ENCODE peak calls at places on chromosomes 16 and 17, in seven cellular contexts. One of them, this sample, is unnamed.

GRCh38 chr16:1363501-1364041 is 11.8 kb downstream of the GNPTG start:
- DNase-seq in HCT116: peak; percentile 23
- DNase-seq in SK-N-SH: peak; percentile 88
- DNase-seq in Panc1: no peak
- DNase-seq in H1: peak; percentile 43
- DNase-seq in K562: peak; percentile 76
- DNase-seq in GM12878: no peak
- DNase-seq in this sample: peak; percentile 30

GRCh38 chr17:10745231-10745630 is 15.4 kb upstream of the TMEM220 start:
- DNase-seq in HCT116: no peak
- DNase-seq in SK-N-SH: no peak
- DNase-seq in Panc1: no peak
- DNase-seq in H1: no peak
- DNase-seq in K562: no peak
- DNase-seq in GM12878: no peak
- DNase-seq in this sample: no peak

GRCh38 chr16:56921571-56921970 is 10.4 kb upstream of the HERPUD1 start:
- DNase-seq in HCT116: no peak
- DNase-seq in SK-N-SH: no peak
- DNase-seq in Panc1: no peak
- DNase-seq in H1: no peak
- DNase-seq in K562: no peak
- DNase-seq in GM12878: no peak
- DNase-seq in this sample: no peak

GRCh38 chr17:1590031-1590746 is 27.6 kb upstream of the PITPNA start:
- DNase-seq in HCT116: peak; percentile 86
- DNase-seq in SK-N-SH: no peak
- DNase-seq in Panc1: peak; percentile 54
- DNase-seq in H1: no peak
- DNase-seq in K562: peak; percentile 49
- DNase-seq in GM12878: no peak
- DNase-seq in this sample: peak; percentile 90

GRCh38 chr16:86942469-86943175 is 364.3 kb downstream of the FOXL1 start:
- DNase-seq in HCT116: no peak
- DNase-seq in SK-N-SH: no peak
- DNase-seq in Panc1: no peak
- DNase-seq in H1: no peak
- DNase-seq in K562: no peak
- DNase-seq in GM12878: no peak
- DNase-seq in this sample: no peak

GRCh38 chr17:58351710-58352017 is 337 bp downstream of the SUPT4H1 start:
- DNase-seq in HCT116: no peak
- DNase-seq in SK-N-SH: no peak
- DNase-seq in Panc1: no peak
- DNase-seq in H1: no peak
- DNase-seq in K562: no peak
- DNase-seq in GM12878: no peak
- DNase-seq in this sample: no peak

GRCh38 chr16:967077-967541 is 3.7 kb downstream of the LMF1 start:
- DNase-seq in HCT116: no peak
- DNase-seq in SK-N-SH: no peak
- DNase-seq in Panc1: no peak
- DNase-seq in H1: no peak
- DNase-seq in K562: no peak
- DNase-seq in GM12878: no peak
- DNase-seq in this sample: no peak

GRCh38 chr16:50152386-50152806 is 710 bp upstream of the TENT4B start:
- DNase-seq in HCT116: no peak
- DNase-seq in SK-N-SH: no peak
- DNase-seq in Panc1: peak; percentile 8
- DNase-seq in H1: peak; percentile 3
- DNase-seq in K562: no peak
- DNase-seq in GM12878: peak; percentile 68
- DNase-seq in this sample: no peak

GRCh38 chr17:7173687-7174602 is 5.2 kb downstream of the ASGR1 start:
- DNase-seq in HCT116: no peak
- DNase-seq in SK-N-SH: peak; percentile 58
- DNase-seq in Panc1: no peak
- DNase-seq in H1: peak; percentile 72
- DNase-seq in K562: no peak
- DNase-seq in GM12878: no peak
- DNase-seq in this sample: no peak

GRCh38 chr17:17855334-17855725 is 18.5 kb upstream of the SREBF1 start:
- DNase-seq in HCT116: no peak
- DNase-seq in SK-N-SH: no peak
- DNase-seq in Panc1: no peak
- DNase-seq in H1: no peak
- DNase-seq in K562: no peak
- DNase-seq in GM12878: no peak
- DNase-seq in this sample: no peak

GRCh38 chr17:77133087-77133633 is 7.6 kb upstream of the SEC14L1 start:
- DNase-seq in HCT116: no peak
- DNase-seq in SK-N-SH: no peak
- DNase-seq in Panc1: no peak
- DNase-seq in H1: no peak
- DNase-seq in K562: no peak
- DNase-seq in GM12878: no peak
- DNase-seq in this sample: no peak

GRCh38 chr17:59519132-59519531 is 46.3 kb upstream of the DHX40 start:
- DNase-seq in HCT116: no peak
- DNase-seq in SK-N-SH: no peak
- DNase-seq in Panc1: no peak
- DNase-seq in H1: no peak
- DNase-seq in K562: no peak
- DNase-seq in GM12878: no peak
- DNase-seq in this sample: no peak

GRCh38 chr16:13909069-13909468 is 10.9 kb upstream of the ERCC4 start:
- DNase-seq in HCT116: no peak
- DNase-seq in SK-N-SH: no peak
- DNase-seq in Panc1: no peak
- DNase-seq in H1: no peak
- DNase-seq in K562: no peak
- DNase-seq in GM12878: no peak
- DNase-seq in this sample: no peak

GRCh38 chr17:65523853-65524664 is 37.4 kb downstream of the AXIN2 start:
- DNase-seq in HCT116: no peak
- DNase-seq in SK-N-SH: no peak
- DNase-seq in Panc1: no peak
- DNase-seq in H1: no peak
- DNase-seq in K562: no peak
- DNase-seq in GM12878: no peak
- DNase-seq in this sample: peak; percentile 51

GRCh38 chr16:64981568-64982281 is 140.1 kb downstream of the CDH11 start:
- DNase-seq in HCT116: no peak
- DNase-seq in SK-N-SH: no peak
- DNase-seq in Panc1: no peak
- DNase-seq in H1: no peak
- DNase-seq in K562: no peak
- DNase-seq in GM12878: no peak
- DNase-seq in this sample: no peak

GRCh38 chr16:86363057-86363490 is 147.3 kb upstream of the FOXF1 start:
- DNase-seq in HCT116: no peak
- DNase-seq in SK-N-SH: no peak
- DNase-seq in Panc1: no peak
- DNase-seq in H1: no peak
- DNase-seq in K562: no peak
- DNase-seq in GM12878: no peak
- DNase-seq in this sample: no peak

GRCh38 chr17:45414997-45415881 is 17.4 kb downstream of the ARHGAP27 start:
- DNase-seq in HCT116: no peak
- DNase-seq in SK-N-SH: no peak
- DNase-seq in Panc1: no peak
- DNase-seq in H1: no peak
- DNase-seq in K562: no peak
- DNase-seq in GM12878: no peak
- DNase-seq in this sample: no peak

GRCh38 chr16:8920676-8921625 is 38.8 kb downstream of the LITAFD start:
- DNase-seq in HCT116: no peak
- DNase-seq in SK-N-SH: no peak
- DNase-seq in Panc1: no peak
- DNase-seq in H1: no peak
- DNase-seq in K562: no peak
- DNase-seq in GM12878: no peak
- DNase-seq in this sample: no peak

GRCh38 chr16:73232555-73233422 is 184.9 kb upstream of the ZFHX3 start:
- DNase-seq in HCT116: peak; percentile 36
- DNase-seq in SK-N-SH: peak; percentile 39
- DNase-seq in Panc1: no peak
- DNase-seq in H1: peak; percentile 10
- DNase-seq in K562: no peak
- DNase-seq in GM12878: no peak
- DNase-seq in this sample: peak; percentile 74

GRCh38 chr16:67968440-67969285 is at the start of gene SLC12A4:
- DNase-seq in HCT116: peak; percentile 19
- DNase-seq in SK-N-SH: peak; percentile 99
- DNase-seq in Panc1: no peak
- DNase-seq in H1: no peak
- DNase-seq in K562: peak; percentile 99
- DNase-seq in GM12878: no peak
- DNase-seq in this sample: peak; percentile 86

GRCh38 chr17:36937961-36938565 is 788 bp downstream of the LHX1 start:
- DNase-seq in HCT116: no peak
- DNase-seq in SK-N-SH: peak; percentile 69
- DNase-seq in Panc1: no peak
- DNase-seq in H1: no peak
- DNase-seq in K562: peak; percentile 37
- DNase-seq in GM12878: no peak
- DNase-seq in this sample: no peak

GRCh38 chr17:72567774-72568173 is 447.0 kb downstream of the SOX9 start:
- DNase-seq in HCT116: no peak
- DNase-seq in SK-N-SH: peak; percentile 73
- DNase-seq in Panc1: no peak
- DNase-seq in H1: no peak
- DNase-seq in K562: no peak
- DNase-seq in GM12878: no peak
- DNase-seq in this sample: no peak

GRCh38 chr17:34841467-34841866 is 119.8 kb downstream of the CCT6B start:
- DNase-seq in HCT116: no peak
- DNase-seq in SK-N-SH: peak; percentile 26
- DNase-seq in Panc1: no peak
- DNase-seq in H1: no peak
- DNase-seq in K562: no peak
- DNase-seq in GM12878: no peak
- DNase-seq in this sample: no peak

DNA sequence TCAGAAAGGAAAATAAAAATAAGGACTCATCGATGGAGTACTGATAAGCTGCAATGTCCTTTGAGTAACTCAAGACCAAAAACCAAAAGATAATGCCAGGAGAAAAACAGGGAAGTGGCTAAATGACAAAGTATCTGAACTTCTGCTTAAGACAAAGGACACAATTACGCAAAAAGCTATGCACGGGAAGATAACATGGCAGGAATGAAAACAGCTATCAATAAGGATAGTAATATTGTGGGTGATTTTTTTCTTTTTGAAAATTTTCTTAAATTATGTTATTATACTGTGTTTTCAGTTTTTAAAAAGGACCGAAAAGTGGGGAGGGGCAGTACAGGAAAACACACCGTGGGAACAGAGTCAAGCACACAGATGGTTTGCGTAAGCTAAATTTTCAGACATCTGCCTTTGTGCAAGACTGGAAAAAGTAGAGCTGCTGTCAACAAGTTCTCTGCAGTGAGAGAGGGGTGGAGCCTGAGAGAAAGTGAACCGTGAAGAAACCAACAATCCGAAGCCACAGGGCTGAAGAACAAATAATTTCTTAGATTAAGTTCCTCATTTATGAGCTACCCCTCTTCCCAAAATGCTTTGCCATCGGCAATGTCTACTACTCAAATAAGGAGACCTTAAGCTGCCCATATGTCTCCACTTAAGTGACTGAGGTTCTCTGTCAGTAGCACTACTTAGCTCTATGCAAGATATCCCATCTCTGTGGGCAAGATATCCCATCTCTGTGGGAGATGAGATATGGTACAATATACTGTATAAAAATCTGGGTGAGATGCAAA is 99.9 kb upstream of the CORO6 start:
- DNase-seq in HCT116: no peak
- DNase-seq in SK-N-SH: peak; percentile 39
- DNase-seq in Panc1: no peak
- DNase-seq in H1: no peak
- DNase-seq in K562: peak; percentile 29
- DNase-seq in GM12878: peak; percentile 96
- DNase-seq in this sample: no peak
- TF ChIP-seq SIN3A in HCT116: no peak
- TF ChIP-seq SIN3A in SK-N-SH: no peak
- TF ChIP-seq SIN3A in Panc1: no peak
- TF ChIP-seq SIN3A in H1: no peak
- TF ChIP-seq SIN3A in K562: no peak
- TF ChIP-seq SIN3A in GM12878: no peak
- TF ChIP-seq SIN3A in this sample: no peak

GRCh38 chr16:81866820-81867440 is 87.8 kb downstream of the PLCG2 start:
- DNase-seq in HCT116: no peak
- DNase-seq in SK-N-SH: no peak
- DNase-seq in Panc1: no peak
- DNase-seq in H1: no peak
- DNase-seq in K562: no peak
- DNase-seq in GM12878: no peak
- DNase-seq in this sample: no peak
- TF ChIP-seq SIN3A in HCT116: no peak
- TF ChIP-seq SIN3A in SK-N-SH: no peak
- TF ChIP-seq SIN3A in Panc1: no peak
- TF ChIP-seq SIN3A in H1: no peak
- TF ChIP-seq SIN3A in K562: no peak
- TF ChIP-seq SIN3A in GM12878: no peak
- TF ChIP-seq SIN3A in this sample: no peak

GRCh38 chr16:4475880-4476790 is at the start of gene HMOX2:
- DNase-seq in HCT116: peak; percentile 90
- DNase-seq in SK-N-SH: peak; percentile 94
- DNase-seq in Panc1: peak; percentile 85
- DNase-seq in H1: peak; percentile 90
- DNase-seq in K562: peak; percentile 91
- DNase-seq in GM12878: peak; percentile 90
- DNase-seq in this sample: peak; percentile 86

GRCh38 chr16:4481526-4481925 is 5.3 kb downstream of the HMOX2 start:
- DNase-seq in HCT116: no peak
- DNase-seq in SK-N-SH: no peak
- DNase-seq in Panc1: no peak
- DNase-seq in H1: no peak
- DNase-seq in K562: no peak
- DNase-seq in GM12878: no peak
- DNase-seq in this sample: no peak

GRCh38 chr16:4474192-4474961 is at the start of gene NMRAL1:
- DNase-seq in HCT116: peak; percentile 84
- DNase-seq in SK-N-SH: peak; percentile 96
- DNase-seq in Panc1: no peak
- DNase-seq in H1: peak; percentile 87
- DNase-seq in K562: peak; percentile 86
- DNase-seq in GM12878: peak; percentile 82
- DNase-seq in this sample: peak; percentile 82

GRCh38 chr16:4481965-4482364 is 5.8 kb downstream of the HMOX2 start:
- DNase-seq in HCT116: no peak
- DNase-seq in SK-N-SH: no peak
- DNase-seq in Panc1: no peak
- DNase-seq in H1: no peak
- DNase-seq in K562: no peak
- DNase-seq in GM12878: no peak
- DNase-seq in this sample: no peak

GRCh38 chr16:4477966-4478365 is 1.8 kb downstream of the HMOX2 start:
- DNase-seq in HCT116: peak; percentile 45
- DNase-seq in SK-N-SH: peak; percentile 31
- DNase-seq in Panc1: no peak
- DNase-seq in H1: no peak
- DNase-seq in K562: no peak
- DNase-seq in GM12878: no peak
- DNase-seq in this sample: no peak
- TF ChIP-seq SIN3A in HCT116: no peak
- TF ChIP-seq SIN3A in SK-N-SH: no peak
- TF ChIP-seq SIN3A in Panc1: no peak
- TF ChIP-seq SIN3A in H1: no peak
- TF ChIP-seq SIN3A in K562: no peak
- TF ChIP-seq SIN3A in GM12878: no peak
- TF ChIP-seq SIN3A in this sample: no peak

GRCh38 chr17:75843577-75844529 is at the start of gene UNC13D:
- DNase-seq in HCT116: no peak
- DNase-seq in SK-N-SH: peak; percentile 94
- DNase-seq in Panc1: no peak
- DNase-seq in H1: no peak
- DNase-seq in K562: peak; percentile 81
- DNase-seq in GM12878: no peak
- DNase-seq in this sample: peak; percentile 76
- TF ChIP-seq SIN3A in HCT116: no peak
- TF ChIP-seq SIN3A in SK-N-SH: no peak
- TF ChIP-seq SIN3A in Panc1: no peak
- TF ChIP-seq SIN3A in H1: no peak
- TF ChIP-seq SIN3A in K562: peak; percentile 31
- TF ChIP-seq SIN3A in GM12878: no peak
- TF ChIP-seq SIN3A in this sample: no peak

This sample was measured in HepG2.